ENCODE peak calls at places on chromosomes 2 and 18, in five cellular contexts. K is epithelial cell of esophagus, M is mucosa of descending colon, R is heart left ventricle, P is psoas muscle. V is an unnamed sample.

GRCh38 chr2:122136071-122136470 is 380.6 kb downstream of the TSN start:
- DNase-seq in K (peak), M (no peak), R (no peak), P (no peak), V (no peak)

GRCh38 chr2:231162036-231162345 is 36.4 kb upstream of the ARMC9 start:
- DNase-seq in K (no peak), M (no peak), R (no peak), P (no peak), V (no peak)

GRCh38 chr2:100783986-100784385 is 36.0 kb upstream of the NPAS2 start:
- DNase-seq in K (peak), M (no peak), R (no peak), P (no peak), V (no peak)

GRCh38 chr2:241573741-241574140 is 15.2 kb downstream of the BOK start:
- DNase-seq in K (no peak), M (no peak), R (no peak), P (no peak), V (no peak)

GRCh38 chr18:62409821-62410220 is 84.7 kb downstream of the TNFRSF11A start:
- DNase-seq in K (no peak), M (no peak), R (no peak), P (no peak), V (no peak)

GRCh38 chr2:100820346-100821254 is 661 bp downstream of the NPAS2 start:
- DNase-seq in K (peak), M (peak), R (no peak), P (peak), V (no peak)

GRCh38 chr2:58039170-58039611 is 7.4 kb upstream of the VRK2 start:
- DNase-seq in K (no peak), M (no peak), R (no peak), P (no peak), V (no peak)

GRCh38 chr2:4246364-4247131 is 543.2 kb downstream of the DCDC2C start:
- DNase-seq in K (no peak), M (no peak), R (no peak), P (no peak), V (no peak)

GRCh38 chr2:168369087-168369486 is 87.0 kb upstream of the CERS6 start:
- DNase-seq in K (no peak), M (no peak), R (no peak), P (no peak), V (no peak)

GRCh38 chr2:153059338-153060052 is 341.1 kb downstream of the ARL6IP6 start:
- DNase-seq in K (peak), M (no peak), R (no peak), P (no peak), V (no peak)

GRCh38 chr2:70768585-70769085 is 635 bp upstream of the ADD2 start:
- DNase-seq in K (no peak), M (no peak), R (no peak), P (no peak), V (no peak)

GRCh38 chr2:173773076-173773475 is 192.1 kb downstream of the SP3 start:
- DNase-seq in K (peak), M (no peak), R (no peak), P (no peak), V (no peak)

GRCh38 chr18:22466608-22467390 is 49.1 kb upstream of the CTAGE1 start:
- DNase-seq in K (peak), M (peak), R (no peak), P (no peak), V (no peak)

GRCh38 chr2:57453929-57454328 is 592.7 kb upstream of the VRK2 start:
- DNase-seq in K (no peak), M (no peak), R (no peak), P (no peak), V (no peak)

GRCh38 chr2:95402370-95403203 is at the start of gene FAHD2A:
- DNase-seq in K (peak), M (peak), R (peak), P (peak), V (peak)

GRCh38 chr18:45248240-45248903 is 366.9 kb upstream of the SLC14A2 start:
- DNase-seq in K (no peak), M (no peak), R (peak), P (no peak), V (peak)

GRCh38 chr18:63677490-63678225 is 16.0 kb upstream of the SERPINB3 start:
- DNase-seq in K (peak), M (no peak), R (no peak), P (no peak), V (no peak)

GRCh38 chr2:5696351-5696740 is 4.2 kb downstream of the SOX11 start:
- DNase-seq in K (no peak), M (no peak), R (no peak), P (no peak), V (no peak)

GRCh38 chr2:190846746-190847145 is 33.9 kb upstream of the GLS start:
- DNase-seq in K (peak), M (no peak), R (no peak), P (no peak), V (no peak)

GRCh38 chr2:28341208-28341891 is 51.3 kb upstream of the FOSL2 start:
- DNase-seq in K (no peak), M (no peak), R (no peak), P (no peak), V (no peak)

GRCh38 chr2:118844261-118845004 is 3.0 kb downstream of the EN1 start:
- DNase-seq in K (no peak), M (no peak), R (no peak), P (no peak), V (no peak)

GRCh38 chr2:53787911-53788289 is 1.1 kb downstream of the ERLEC1 start:
- DNase-seq in K (peak), M (no peak), R (no peak), P (no peak), V (no peak)

GRCh38 chr2:217456016-217456415 is 546.8 kb downstream of the TNS1 start:
- DNase-seq in K (no peak), M (no peak), R (no peak), P (no peak), V (no peak)

GRCh38 chr2:100554788-100555407 is 7.9 kb upstream of the PDCL3 start:
- DNase-seq in K (no peak), M (peak), R (peak), P (no peak), V (no peak)

GRCh38 chr2:30361751-30362394 is 85.2 kb upstream of the LCLAT1 start:
- DNase-seq in K (peak), M (no peak), R (no peak), P (no peak), V (no peak)

DNA sequence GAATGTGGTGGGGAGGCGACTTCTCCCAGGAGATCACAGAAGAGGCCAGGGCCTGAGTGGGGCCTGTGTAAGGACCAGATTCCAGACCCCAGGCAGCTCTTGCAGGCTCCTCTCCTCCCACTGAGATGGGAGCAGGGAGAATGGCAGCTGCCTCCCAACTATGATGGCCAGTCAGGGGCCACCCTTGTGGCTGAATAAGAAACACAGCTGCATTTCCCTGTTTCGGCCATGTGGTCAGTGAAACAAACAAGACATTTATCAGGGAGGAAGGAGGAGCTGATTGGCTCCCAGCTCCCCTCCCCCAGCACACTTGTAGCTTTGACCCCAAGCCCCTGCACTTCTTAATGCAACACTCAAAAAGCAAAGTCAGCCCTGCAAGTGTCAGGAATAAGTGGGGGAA is 143.5 kb downstream of the CELF4 start:
- DNase-seq in K (no peak), M (no peak), R (no peak), P (no peak), V (no peak)
- H3K4me3 ChIP-seq in K (no peak), M (no peak), R (no peak), P (no peak), V (no peak)

GRCh38 chr2:33489835-33490431 is 13.5 kb downstream of the RASGRP3 start:
- DNase-seq in K (no peak), M (no peak), R (no peak), P (no peak), V (no peak)

GRCh38 chr2:33488715-33489540 is 12.5 kb downstream of the RASGRP3 start:
- DNase-seq in K (no peak), M (no peak), R (no peak), P (no peak), V (no peak)

GRCh38 chr2:33486544-33486943 is 10.1 kb downstream of the RASGRP3 start:
- DNase-seq in K (no peak), M (no peak), R (no peak), P (no peak), V (no peak)

GRCh38 chr2:33491685-33492084 is 15.2 kb downstream of the RASGRP3 start:
- DNase-seq in K (no peak), M (no peak), R (no peak), P (no peak), V (no peak)

DNA sequence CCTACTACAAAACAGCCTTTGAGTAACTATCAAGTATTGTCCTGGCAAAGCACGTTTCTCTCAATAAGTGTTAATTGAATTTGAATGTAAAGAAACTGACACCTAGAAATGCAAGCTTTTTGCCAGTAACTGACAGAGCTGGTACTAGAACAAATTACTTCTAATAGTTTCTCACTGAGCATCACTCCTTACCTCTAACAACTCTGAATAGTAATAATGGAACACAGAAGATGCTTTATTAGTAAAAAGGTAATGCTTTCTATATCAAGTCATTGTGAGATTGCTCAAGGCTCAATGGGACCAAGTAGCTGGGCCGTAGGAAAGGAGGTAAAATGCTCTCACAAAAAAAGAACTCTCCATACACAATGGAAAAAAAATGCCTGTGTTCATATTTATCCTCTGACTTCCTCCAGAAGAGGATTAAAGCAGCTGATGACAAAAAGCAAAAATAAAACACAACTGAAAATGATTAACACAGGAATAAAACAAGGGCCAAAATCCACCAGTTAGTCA is 11.8 kb downstream of the RASGRP3 start:
- DNase-seq in K (no peak), M (no peak), R (no peak), P (no peak), V (no peak)
- H3K4me3 ChIP-seq in K (no peak), M (no peak), R (no peak), P (no peak), V (no peak)

GRCh38 chr2:44941551-44942234 is at the start of gene SIX3:
- DNase-seq in K (peak), M (peak), R (no peak), P (no peak), V (peak)
- H3K4me3 ChIP-seq in K (peak), M (no peak), R (peak), P (peak), V (no peak)

GRCh38 chr2:132416080-132416911 is at the start of gene GPR39:
- DNase-seq in K (peak), M (peak), R (peak), P (peak), V (peak)
- H3K4me3 ChIP-seq in K (peak), M (peak), R (peak), P (peak), V (peak)

GRCh38 chr2:134256961-134257360 is 3.1 kb downstream of the MGAT5 start:
- DNase-seq in K (no peak), M (no peak), R (no peak), P (no peak), V (no peak)
- H3K4me3 ChIP-seq in K (no peak), M (no peak), R (no peak), P (no peak), V (no peak)

DNA sequence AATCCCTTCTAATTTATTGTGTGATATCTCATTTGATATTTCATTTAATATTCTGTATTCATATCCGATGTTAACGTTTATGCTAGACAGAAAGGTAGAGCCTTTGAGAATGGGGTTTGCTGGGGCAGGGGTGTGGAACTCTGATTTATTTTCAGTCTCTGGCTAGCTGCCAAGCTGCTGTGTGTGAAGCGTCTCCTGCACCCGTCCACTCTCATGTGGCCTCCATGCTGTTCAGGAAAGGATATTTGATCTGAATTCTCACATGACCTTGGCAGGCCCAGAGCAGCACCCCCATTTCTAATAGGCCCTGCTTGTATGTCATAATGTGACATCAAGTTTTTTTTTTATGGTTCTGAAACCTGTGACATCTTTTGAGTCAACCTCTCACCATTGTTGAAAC is 1.6 kb downstream of the IL1R1 start:
- DNase-seq in K (no peak), M (peak), R (no peak), P (no peak), V (peak)
- H3K4me3 ChIP-seq in K (no peak), M (no peak), R (peak), P (peak), V (no peak)

DNA sequence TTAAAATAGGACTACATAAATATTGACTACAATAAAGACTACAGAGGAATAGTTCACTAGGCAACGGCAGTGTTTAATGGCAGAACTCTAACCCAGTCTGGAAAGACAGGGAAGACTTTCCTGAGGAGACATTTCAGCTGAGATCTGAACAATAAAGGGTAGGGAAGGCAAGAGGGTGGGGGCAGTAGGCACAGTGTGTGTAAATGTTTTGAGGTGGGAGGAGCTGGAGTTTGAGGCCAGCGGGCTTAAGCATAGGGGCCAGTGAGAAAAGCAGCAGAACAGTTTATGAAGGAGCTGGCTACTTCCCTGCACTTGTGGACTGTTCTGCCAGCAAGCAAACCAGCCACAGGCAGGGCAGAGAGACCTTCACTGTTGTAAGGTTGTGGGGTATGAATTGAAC is 76.6 kb upstream of the UGP2 start:
- DNase-seq in K (no peak), M (peak), R (no peak), P (no peak), V (no peak)
- H3K4me3 ChIP-seq in K (no peak), M (no peak), R (no peak), P (no peak), V (no peak)

GRCh38 chr2:226184540-226184939 is 615.1 kb downstream of the IRS1 start:
- DNase-seq in K (no peak), M (no peak), R (no peak), P (no peak), V (no peak)
- H3K4me3 ChIP-seq in K (no peak), M (no peak), R (no peak), P (no peak), V (no peak)

V was measured in testis.